ENCODE peak calls at places on chromosomes 13 and 19, in seven cellular contexts. One of them, this sample, is unnamed.
A peak's percentile ranks its signal among the peaks of the same experiment; 100 is the strongest.

GRCh38 chr13:32824671-32825070 is 191.6 kb upstream of the KL start:
- DNase-seq in dorsolateral prefrontal cortex: no peak
- DNase-seq in cardiac muscle cell: peak; percentile 87
- DNase-seq in heart left ventricle: no peak
- DNase-seq in fibroblast of mammary gland: peak; percentile 89
- DNase-seq in fibroblast of pulmonary artery: peak; percentile 84
- DNase-seq in B cell: no peak
- DNase-seq in this sample: no peak

GRCh38 chr13:42364613-42365000 is 92.7 kb downstream of the AKAP11 start:
- DNase-seq in fibroblast of mammary gland: peak; percentile 16
- DNase-seq in cardiac muscle cell: no peak
- DNase-seq in B cell: no peak
- DNase-seq in heart left ventricle: no peak
- DNase-seq in dorsolateral prefrontal cortex: no peak
- DNase-seq in fibroblast of pulmonary artery: peak; percentile 6
- DNase-seq in this sample: no peak

GRCh38 chr13:76884571-76885202 is 1.5 kb downstream of the KCTD12 start:
- DNase-seq in cardiac muscle cell: peak; percentile 51
- DNase-seq in dorsolateral prefrontal cortex: no peak
- DNase-seq in fibroblast of pulmonary artery: peak; percentile 57
- DNase-seq in heart left ventricle: no peak
- DNase-seq in fibroblast of mammary gland: peak; percentile 75
- DNase-seq in B cell: peak; percentile 11
- DNase-seq in this sample: no peak

GRCh38 chr13:89852570-89852969 is 1494.9 kb upstream of the MIR17HG start:
- DNase-seq in fibroblast of mammary gland: no peak
- DNase-seq in B cell: no peak
- DNase-seq in fibroblast of pulmonary artery: no peak
- DNase-seq in cardiac muscle cell: no peak
- DNase-seq in heart left ventricle: no peak
- DNase-seq in dorsolateral prefrontal cortex: no peak
- DNase-seq in this sample: peak; percentile 6

GRCh38 chr19:55066107-55066709 is 3.3 kb upstream of the RDH13 start:
- DNase-seq in fibroblast of mammary gland: no peak
- DNase-seq in heart left ventricle: no peak
- DNase-seq in B cell: no peak
- DNase-seq in dorsolateral prefrontal cortex: no peak
- DNase-seq in cardiac muscle cell: no peak
- DNase-seq in fibroblast of pulmonary artery: no peak
- DNase-seq in this sample: no peak

GRCh38 chr19:7213628-7214328 is 80.4 kb downstream of the INSR start:
- DNase-seq in cardiac muscle cell: no peak
- DNase-seq in heart left ventricle: no peak
- DNase-seq in fibroblast of pulmonary artery: no peak
- DNase-seq in fibroblast of mammary gland: no peak
- DNase-seq in B cell: no peak
- DNase-seq in dorsolateral prefrontal cortex: no peak
- DNase-seq in this sample: no peak

GRCh38 chr13:21402586-21403307 is 56.4 kb downstream of the ZDHHC20 start:
- DNase-seq in heart left ventricle: no peak
- DNase-seq in B cell: no peak
- DNase-seq in fibroblast of mammary gland: peak; percentile 73
- DNase-seq in dorsolateral prefrontal cortex: no peak
- DNase-seq in cardiac muscle cell: peak; percentile 20
- DNase-seq in fibroblast of pulmonary artery: peak; percentile 30
- DNase-seq in this sample: no peak

GRCh38 chr13:42272115-42272756 is at the start of gene AKAP11:
- DNase-seq in B cell: no peak
- DNase-seq in fibroblast of pulmonary artery: peak; percentile 49
- DNase-seq in heart left ventricle: peak; percentile 59
- DNase-seq in fibroblast of mammary gland: peak; percentile 46
- DNase-seq in dorsolateral prefrontal cortex: peak; percentile 66
- DNase-seq in cardiac muscle cell: peak; percentile 65
- DNase-seq in this sample: no peak

GRCh38 chr19:1042689-1043511 is 3.0 kb downstream of the ABCA7 start:
- DNase-seq in fibroblast of pulmonary artery: no peak
- DNase-seq in B cell: no peak
- DNase-seq in heart left ventricle: no peak
- DNase-seq in cardiac muscle cell: no peak
- DNase-seq in fibroblast of mammary gland: no peak
- DNase-seq in dorsolateral prefrontal cortex: no peak
- DNase-seq in this sample: no peak

GRCh38 chr19:1523412-1524205 is at the start of gene PLK5:
- DNase-seq in heart left ventricle: no peak
- DNase-seq in B cell: no peak
- DNase-seq in dorsolateral prefrontal cortex: peak; percentile 55
- DNase-seq in fibroblast of mammary gland: no peak
- DNase-seq in cardiac muscle cell: no peak
- DNase-seq in fibroblast of pulmonary artery: no peak
- DNase-seq in this sample: no peak

GRCh38 chr13:43686557-43686956 is 100.2 kb downstream of the ENOX1 start:
- DNase-seq in fibroblast of mammary gland: peak; percentile 98
- DNase-seq in heart left ventricle: peak; percentile 77
- DNase-seq in fibroblast of pulmonary artery: peak; percentile 90
- DNase-seq in cardiac muscle cell: peak; percentile 71
- DNase-seq in B cell: no peak
- DNase-seq in dorsolateral prefrontal cortex: no peak
- DNase-seq in this sample: no peak

DNA sequence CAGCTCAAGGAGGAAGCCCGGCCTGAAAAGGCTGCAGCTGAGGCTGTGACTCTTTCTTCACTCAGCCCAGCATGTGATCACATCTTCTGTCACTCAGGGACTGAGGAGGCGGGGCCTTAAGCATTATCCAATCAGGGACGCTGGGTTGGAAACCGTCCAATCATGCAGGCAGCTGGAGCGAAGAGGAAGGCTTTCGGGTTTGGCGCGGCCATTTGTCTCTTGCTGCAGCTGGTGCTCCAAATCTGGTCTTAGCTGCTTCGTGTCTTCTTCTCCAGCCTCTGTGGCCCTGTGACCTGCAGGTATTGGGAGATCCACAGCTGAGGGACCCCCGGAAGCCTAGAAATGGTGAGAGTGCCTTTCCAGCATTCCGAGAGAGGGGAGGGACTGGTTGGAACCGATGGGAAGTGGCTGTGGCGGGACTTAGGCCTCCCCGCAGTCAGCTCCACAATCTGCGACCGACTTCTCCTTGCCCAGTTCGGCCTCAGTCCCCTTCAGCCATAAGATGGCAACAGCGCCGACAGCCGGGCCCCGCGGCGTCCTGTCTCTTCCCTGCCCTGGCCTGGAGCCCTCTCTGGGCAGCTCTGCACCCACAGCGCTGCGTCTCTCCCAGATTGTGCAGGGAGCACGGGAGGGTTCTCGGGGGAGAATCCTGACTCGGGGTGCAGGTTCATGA is at the start of gene ZNF90:
- DNase-seq in dorsolateral prefrontal cortex: peak; percentile 91
- DNase-seq in heart left ventricle: peak; percentile 97
- DNase-seq in cardiac muscle cell: peak; percentile 99
- DNase-seq in B cell: peak; percentile 85
- DNase-seq in fibroblast of mammary gland: peak; percentile 96
- DNase-seq in fibroblast of pulmonary artery: peak; percentile 97
- DNase-seq in this sample: peak; percentile 78
- TF ChIP-seq CTCF in dorsolateral prefrontal cortex: peak; percentile 27
- TF ChIP-seq CTCF in heart left ventricle: no peak
- TF ChIP-seq CTCF in cardiac muscle cell: no peak
- TF ChIP-seq CTCF in B cell: no peak
- TF ChIP-seq CTCF in fibroblast of mammary gland: no peak
- TF ChIP-seq CTCF in fibroblast of pulmonary artery: peak; percentile 3
- TF ChIP-seq CTCF in this sample: no peak

DNA sequence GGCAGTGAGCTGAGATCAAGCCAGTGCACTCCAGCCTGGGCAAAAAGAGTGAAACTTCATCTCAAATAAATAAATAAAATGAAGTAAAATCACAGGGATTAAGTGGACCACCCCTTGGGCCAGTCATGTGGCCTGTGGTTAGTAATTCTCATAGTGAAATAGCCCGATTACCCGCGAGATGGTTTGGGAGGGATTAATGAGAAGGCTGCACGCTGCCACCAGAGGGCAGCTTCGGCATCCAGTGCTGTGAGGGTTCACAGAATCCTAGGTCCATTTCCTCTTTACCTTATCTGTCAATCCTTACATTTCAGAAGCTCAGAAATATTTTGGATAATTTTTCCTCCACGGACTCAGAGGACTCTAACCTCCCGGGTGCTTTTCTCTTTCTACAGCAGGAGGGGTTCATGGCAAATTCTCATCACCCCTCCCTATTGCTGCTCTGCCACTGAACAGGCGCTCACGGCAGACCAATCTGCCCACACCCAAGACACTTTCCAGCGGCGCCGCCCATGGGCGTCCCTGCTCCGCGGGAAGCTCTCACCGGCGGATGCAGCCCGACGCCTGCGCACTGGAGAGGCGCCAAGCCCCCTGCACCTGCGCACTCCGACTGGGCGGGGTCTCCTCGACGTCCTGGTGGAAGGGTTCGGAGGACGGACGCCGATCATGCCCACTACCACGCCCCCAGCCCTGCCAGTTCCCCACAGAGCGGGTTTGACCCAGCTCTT is 11.0 kb downstream of the ZNF835 start:
- DNase-seq in cardiac muscle cell: no peak
- DNase-seq in dorsolateral prefrontal cortex: peak; percentile 62
- DNase-seq in fibroblast of pulmonary artery: no peak
- DNase-seq in heart left ventricle: peak; percentile 58
- DNase-seq in B cell: no peak
- DNase-seq in fibroblast of mammary gland: no peak
- DNase-seq in this sample: no peak
- TF ChIP-seq CTCF in cardiac muscle cell: no peak
- TF ChIP-seq CTCF in dorsolateral prefrontal cortex: peak; percentile 63
- TF ChIP-seq CTCF in fibroblast of pulmonary artery: no peak
- TF ChIP-seq CTCF in heart left ventricle: peak; percentile 50
- TF ChIP-seq CTCF in B cell: no peak
- TF ChIP-seq CTCF in fibroblast of mammary gland: no peak
- TF ChIP-seq CTCF in this sample: no peak

DNA sequence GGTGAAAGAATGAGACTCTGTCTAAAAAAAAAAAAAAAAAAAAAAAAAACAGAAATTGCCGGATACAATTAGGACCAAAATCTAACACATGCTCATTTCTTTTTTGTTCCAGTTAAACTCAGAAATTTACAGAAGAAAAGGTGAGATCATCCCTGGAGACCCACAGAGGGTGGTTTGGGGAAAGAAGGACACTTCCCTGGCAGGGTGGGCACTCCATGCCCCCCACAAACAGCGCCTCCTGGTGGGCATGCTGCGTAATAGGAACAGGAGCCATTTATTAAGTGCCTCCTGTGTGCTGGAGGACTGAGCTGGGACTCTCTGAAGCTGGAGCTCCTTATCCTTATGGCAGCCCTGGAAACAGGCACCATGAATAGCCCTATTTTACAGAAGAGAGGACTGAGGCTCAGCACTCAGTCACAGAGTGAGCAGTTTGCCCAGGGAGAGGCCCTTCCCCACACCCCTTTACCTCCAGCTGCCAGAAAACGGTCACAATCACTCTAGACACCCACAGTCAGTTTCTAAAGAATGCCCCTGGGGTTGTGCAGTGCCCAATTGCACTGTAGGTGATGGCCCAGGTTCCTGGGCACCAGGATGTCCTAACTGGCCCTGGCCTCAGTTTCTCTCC is 10.1 kb downstream of the C19orf38 start:
- DNase-seq in fibroblast of mammary gland: peak; percentile 28
- DNase-seq in fibroblast of pulmonary artery: peak; percentile 47
- DNase-seq in heart left ventricle: no peak
- DNase-seq in dorsolateral prefrontal cortex: no peak
- DNase-seq in B cell: peak; percentile 26
- DNase-seq in cardiac muscle cell: peak; percentile 46
- DNase-seq in this sample: peak; percentile 45
- TF ChIP-seq CTCF in fibroblast of mammary gland: peak; percentile 93
- TF ChIP-seq CTCF in fibroblast of pulmonary artery: peak; percentile 91
- TF ChIP-seq CTCF in heart left ventricle: peak; percentile 53
- TF ChIP-seq CTCF in dorsolateral prefrontal cortex: peak; percentile 51
- TF ChIP-seq CTCF in B cell: peak; percentile 54
- TF ChIP-seq CTCF in cardiac muscle cell: peak; percentile 83
- TF ChIP-seq CTCF in this sample: peak; percentile 84

GRCh38 chr19:35745328-35746086 is at the start of the genes PSENEN and U2AF1L4:
- DNase-seq in cardiac muscle cell: peak; percentile 100
- DNase-seq in dorsolateral prefrontal cortex: peak; percentile 98
- DNase-seq in fibroblast of pulmonary artery: peak; percentile 100
- DNase-seq in heart left ventricle: peak; percentile 99
- DNase-seq in fibroblast of mammary gland: peak; percentile 99
- DNase-seq in B cell: peak; percentile 84
- DNase-seq in this sample: peak; percentile 93
- TF ChIP-seq CTCF in cardiac muscle cell: no peak
- TF ChIP-seq CTCF in dorsolateral prefrontal cortex: no peak
- TF ChIP-seq CTCF in fibroblast of pulmonary artery: no peak
- TF ChIP-seq CTCF in heart left ventricle: no peak
- TF ChIP-seq CTCF in fibroblast of mammary gland: no peak
- TF ChIP-seq CTCF in B cell: no peak
- TF ChIP-seq CTCF in this sample: no peak

GRCh38 chr13:99192480-99192879 is 8.2 kb upstream of the UBAC2 start:
- DNase-seq in dorsolateral prefrontal cortex: no peak
- DNase-seq in fibroblast of mammary gland: no peak
- DNase-seq in fibroblast of pulmonary artery: no peak
- DNase-seq in cardiac muscle cell: no peak
- DNase-seq in B cell: no peak
- DNase-seq in heart left ventricle: no peak
- DNase-seq in this sample: no peak
- TF ChIP-seq CTCF in dorsolateral prefrontal cortex: no peak
- TF ChIP-seq CTCF in fibroblast of mammary gland: no peak
- TF ChIP-seq CTCF in fibroblast of pulmonary artery: no peak
- TF ChIP-seq CTCF in cardiac muscle cell: no peak
- TF ChIP-seq CTCF in B cell: no peak
- TF ChIP-seq CTCF in heart left ventricle: no peak
- TF ChIP-seq CTCF in this sample: no peak

GRCh38 chr13:29707876-29708543 is 112.5 kb upstream of the SLC7A1 start:
- DNase-seq in fibroblast of mammary gland: peak; percentile 60
- DNase-seq in heart left ventricle: no peak
- DNase-seq in fibroblast of pulmonary artery: peak; percentile 58
- DNase-seq in dorsolateral prefrontal cortex: no peak
- DNase-seq in B cell: no peak
- DNase-seq in cardiac muscle cell: peak; percentile 65
- DNase-seq in this sample: peak; percentile 53
- TF ChIP-seq CTCF in fibroblast of mammary gland: peak; percentile 85
- TF ChIP-seq CTCF in heart left ventricle: peak; percentile 59
- TF ChIP-seq CTCF in fibroblast of pulmonary artery: peak; percentile 83
- TF ChIP-seq CTCF in dorsolateral prefrontal cortex: peak; percentile 64
- TF ChIP-seq CTCF in B cell: no peak
- TF ChIP-seq CTCF in cardiac muscle cell: peak; percentile 82
- TF ChIP-seq CTCF in this sample: peak; percentile 84

This sample was measured in GM13977.